ENCODE peak calls at places on chromosomes 12 and 14, in six cellular contexts. K is K562, D is SK-N-SH, L is H1, N is HepG2, Y is GM12892. B is an unnamed sample.

GRCh38 chr12:108768591-108769500 is 37.5 kb upstream of the CORO1C start:
- DNase-seq in K (peak), D (peak), L (peak), N (peak), Y (peak), B (peak)

GRCh38 chr12:1562813-1563412 is 31.5 kb downstream of the FBXL14 start:
- DNase-seq in K (no peak), D (no peak), L (no peak), N (no peak), Y (no peak), B (no peak)

GRCh38 chr12:79555006-79555925 is 135.5 kb downstream of the PAWR start:
- DNase-seq in K (no peak), D (peak), L (no peak), N (peak), Y (no peak), B (no peak)

GRCh38 chr14:23864252-23864651 is 89.3 kb upstream of the DHRS4 start:
- DNase-seq in K (no peak), D (no peak), L (no peak), N (no peak), Y (no peak), B (no peak)

GRCh38 chr12:126663304-126664094 is 1598.3 kb downstream of the AACS start:
- DNase-seq in K (peak), D (peak), L (peak), N (peak), Y (no peak), B (no peak)

GRCh38 chr14:105420976-105421674 is 1.5 kb downstream of the MTA1 start:
- DNase-seq in K (no peak), D (peak), L (no peak), N (no peak), Y (peak), B (no peak)

GRCh38 chr12:130081420-130081819 is 80.8 kb upstream of the FZD10 start:
- DNase-seq in K (no peak), D (no peak), L (no peak), N (no peak), Y (no peak), B (no peak)

GRCh38 chr12:123546281-123546680 is 12.8 kb upstream of the RILPL1 start:
- DNase-seq in K (peak), D (no peak), L (no peak), N (no peak), Y (no peak), B (no peak)

GRCh38 chr14:65065719-65066118 is 36.6 kb downstream of the MAX start:
- DNase-seq in K (no peak), D (no peak), L (no peak), N (no peak), Y (no peak), B (no peak)

GRCh38 chr14:81464253-81465001 is 64.3 kb upstream of the STON2 start:
- DNase-seq in K (peak), D (peak), L (peak), N (peak), Y (peak), B (peak)

GRCh38 chr14:75454963-75455546 is 27.2 kb downstream of the JDP2 start:
- DNase-seq in K (peak), D (peak), L (no peak), N (peak), Y (no peak), B (no peak)

GRCh38 chr14:98951521-98952152 is 320.4 kb downstream of the BCL11B start:
- DNase-seq in K (no peak), D (no peak), L (no peak), N (no peak), Y (no peak), B (no peak)

GRCh38 chr14:23546450-23547035 is 5.0 kb downstream of the ZFHX2 start:
- DNase-seq in K (no peak), D (no peak), L (no peak), N (no peak), Y (no peak), B (no peak)

GRCh38 chr12:61870658-61871559 is 389.3 kb upstream of the USP15 start:
- DNase-seq in K (no peak), D (no peak), L (no peak), N (no peak), Y (no peak), B (no peak)

GRCh38 chr12:1421091-1421902 is 173.1 kb downstream of the FBXL14 start:
- DNase-seq in K (no peak), D (no peak), L (no peak), N (no peak), Y (no peak), B (no peak)

GRCh38 chr12:127193341-127193740 is 1073.6 kb upstream of the TMEM132C start:
- DNase-seq in K (no peak), D (no peak), L (no peak), N (no peak), Y (no peak), B (no peak)

GRCh38 chr12:15899282-15899870 is 11.8 kb upstream of the DERA start:
- DNase-seq in K (peak), D (no peak), L (no peak), N (peak), Y (no peak), B (no peak)

GRCh38 chr14:55297611-55298323 is 26.5 kb downstream of the FBXO34 start:
- DNase-seq in K (no peak), D (no peak), L (no peak), N (peak), Y (no peak), B (peak)

GRCh38 chr12:109114644-109115043 is 1.7 kb upstream of the ACACB start:
- DNase-seq in K (no peak), D (no peak), L (no peak), N (no peak), Y (no peak), B (no peak)

GRCh38 chr14:75402867-75403413 is 24.9 kb upstream of the JDP2 start:
- DNase-seq in K (no peak), D (no peak), L (peak), N (no peak), Y (no peak), B (no peak)

GRCh38 chr12:31117203-31118011 is 43.7 kb downstream of the DDX11 start:
- DNase-seq in K (peak), D (peak), L (peak), N (peak), Y (peak), B (peak)

GRCh38 chr14:53741379-53742225 is 215.0 kb downstream of the BMP4 start:
- DNase-seq in K (no peak), D (no peak), L (no peak), N (no peak), Y (no peak), B (no peak)

GRCh38 chr12:14825256-14825655 is 11.3 kb upstream of the SMCO3 start:
- DNase-seq in K (no peak), D (no peak), L (no peak), N (no peak), Y (no peak), B (no peak)

GRCh38 chr14:101788016-101788695 is 26.6 kb downstream of the PPP2R5C start:
- DNase-seq in K (no peak), D (no peak), L (no peak), N (no peak), Y (no peak), B (no peak)

GRCh38 chr12:49092086-49092815 is 2.4 kb downstream of the DHH start:
- DNase-seq in K (peak), D (peak), L (peak), N (peak), Y (peak), B (no peak)

GRCh38 chr12:49092816-49093406 is 1.7 kb downstream of the DHH start:
- DNase-seq in K (no peak), D (no peak), L (no peak), N (no peak), Y (no peak), B (no peak)

GRCh38 chr12:49093746-49094103 is 876 bp downstream of the DHH start:
- DNase-seq in K (no peak), D (peak), L (peak), N (no peak), Y (no peak), B (no peak)

GRCh38 chr12:49094966-49095365 is 365 bp upstream of the DHH start:
- DNase-seq in K (no peak), D (no peak), L (no peak), N (no peak), Y (no peak), B (no peak)

DNA sequence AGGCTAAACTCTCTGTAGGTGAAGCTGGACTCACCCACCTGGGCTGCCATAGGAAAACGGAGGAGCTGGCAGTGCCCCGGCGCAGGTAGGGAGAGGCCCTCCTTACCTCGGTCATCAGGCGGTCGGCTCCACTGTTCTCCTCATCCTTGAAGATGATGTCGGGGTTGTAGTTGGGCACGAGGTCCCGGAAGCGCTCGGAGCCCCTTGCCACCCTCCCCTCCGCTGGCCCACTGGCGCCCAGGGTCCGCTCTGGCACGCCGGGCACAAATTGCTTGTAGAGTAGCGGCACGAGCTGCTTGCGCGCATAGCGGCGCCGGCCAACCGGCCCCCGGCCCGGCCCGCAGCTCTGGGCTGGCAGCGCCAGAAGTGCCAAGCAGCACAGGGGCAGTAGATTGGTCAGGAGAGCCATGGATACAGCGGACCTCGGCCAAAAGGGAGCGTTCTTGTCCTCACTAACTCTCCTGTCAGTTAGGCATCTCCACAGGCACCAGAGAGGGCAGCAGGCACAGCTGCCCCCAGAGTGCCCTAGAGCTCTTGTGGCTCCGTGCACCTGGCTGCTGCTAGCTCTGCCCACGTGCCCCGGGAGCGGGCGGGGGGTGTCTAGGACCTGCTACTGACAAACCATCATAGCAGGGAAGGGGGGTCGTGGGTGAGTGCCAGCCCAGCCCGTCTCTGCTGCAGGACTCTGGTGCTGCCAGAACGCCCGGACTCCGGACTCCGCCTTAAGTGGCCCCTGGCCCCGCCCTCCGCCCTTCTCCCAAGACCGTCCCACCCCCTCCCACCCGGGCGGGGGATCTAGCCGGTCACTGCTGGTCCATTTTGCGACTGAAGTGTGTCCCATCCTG is at the start of gene DHH:
- DNase-seq in K (peak), D (peak), L (peak), N (no peak), Y (no peak), B (no peak)
- TF ChIP-seq TAF1 in K (no peak), D (no peak), L (no peak), N (no peak), Y (no peak), B (no peak)

DNA sequence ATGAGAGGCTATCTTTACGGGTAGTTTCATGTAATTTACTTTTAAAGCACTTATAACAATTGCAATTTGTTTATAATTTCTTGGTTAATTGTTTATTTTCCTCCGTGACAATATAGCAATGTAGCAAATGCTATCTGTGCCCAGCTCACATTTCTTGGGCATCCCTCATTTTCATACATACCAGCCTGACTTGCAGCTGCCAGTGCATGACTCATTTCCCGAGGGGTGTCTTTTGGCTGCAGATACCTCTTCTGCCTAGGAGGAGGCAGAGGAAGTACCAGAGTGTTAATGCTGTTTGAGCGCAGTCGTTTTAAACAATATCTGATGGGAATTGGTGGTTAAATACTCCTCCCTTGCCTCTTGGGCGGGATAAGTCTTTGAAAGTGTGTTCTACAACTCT is 104.2 kb upstream of the ABCD2 start:
- DNase-seq in K (no peak), D (no peak), L (no peak), N (no peak), Y (no peak), B (no peak)
- TF ChIP-seq TAF1 in K (no peak), D (no peak), L (no peak), N (no peak), Y (no peak), B (no peak)

GRCh38 chr12:51421266-51421884 is 3.3 kb upstream of the SLC4A8 start:
- DNase-seq in K (peak), D (peak), L (peak), N (peak), Y (no peak), B (no peak)

GRCh38 chr12:51424662-51425539 is at the start of gene SLC4A8:
- DNase-seq in K (peak), D (peak), L (peak), N (peak), Y (peak), B (peak)

GRCh38 chr12:51419473-51420228 is 5.0 kb upstream of the SLC4A8 start:
- DNase-seq in K (peak), D (no peak), L (no peak), N (no peak), Y (no peak), B (no peak)

GRCh38 chr12:51428256-51428655 is 3.6 kb downstream of the SLC4A8 start:
- DNase-seq in K (no peak), D (no peak), L (no peak), N (no peak), Y (no peak), B (no peak)

DNA sequence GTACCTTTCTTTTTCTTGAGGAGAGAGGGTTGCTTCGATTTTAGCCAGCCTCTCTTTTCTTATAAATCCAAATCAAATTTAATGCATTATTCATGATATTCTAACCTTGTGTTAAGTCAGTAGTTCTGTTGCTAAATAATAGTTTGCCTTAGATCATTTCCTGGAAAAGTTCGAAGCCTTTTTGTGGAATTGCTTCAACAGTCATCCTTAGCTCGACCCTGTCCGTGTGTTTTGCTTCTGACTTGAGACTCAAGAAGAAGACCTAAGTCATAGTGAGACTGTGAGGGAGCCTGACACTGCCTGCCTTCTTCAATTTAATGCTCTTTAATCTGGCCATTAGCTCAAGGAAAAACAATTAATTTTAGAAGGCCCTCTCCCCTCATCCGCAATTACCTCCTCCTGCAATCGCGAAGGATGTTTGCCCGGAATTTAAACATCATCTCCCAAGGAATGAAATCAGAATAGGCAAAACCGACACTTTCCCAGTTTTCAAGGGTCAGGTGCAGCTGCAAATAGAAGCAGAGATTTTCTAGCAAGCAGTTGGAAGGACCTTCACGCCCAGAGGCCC is 453 bp upstream of the SLC4A8 start:
- DNase-seq in K (no peak), D (no peak), L (no peak), N (no peak), Y (no peak), B (no peak)
- TF ChIP-seq TAF1 in K (no peak), D (no peak), L (no peak), N (no peak), Y (no peak), B (no peak)

GRCh38 chr14:22178330-22178981 is 410.6 kb downstream of the DAD1 start:
- DNase-seq in K (no peak), D (no peak), L (no peak), N (no peak), Y (no peak), B (no peak)
- TF ChIP-seq TAF1 in K (no peak), D (no peak), L (no peak), N (no peak), Y (no peak), B (no peak)

DNA sequence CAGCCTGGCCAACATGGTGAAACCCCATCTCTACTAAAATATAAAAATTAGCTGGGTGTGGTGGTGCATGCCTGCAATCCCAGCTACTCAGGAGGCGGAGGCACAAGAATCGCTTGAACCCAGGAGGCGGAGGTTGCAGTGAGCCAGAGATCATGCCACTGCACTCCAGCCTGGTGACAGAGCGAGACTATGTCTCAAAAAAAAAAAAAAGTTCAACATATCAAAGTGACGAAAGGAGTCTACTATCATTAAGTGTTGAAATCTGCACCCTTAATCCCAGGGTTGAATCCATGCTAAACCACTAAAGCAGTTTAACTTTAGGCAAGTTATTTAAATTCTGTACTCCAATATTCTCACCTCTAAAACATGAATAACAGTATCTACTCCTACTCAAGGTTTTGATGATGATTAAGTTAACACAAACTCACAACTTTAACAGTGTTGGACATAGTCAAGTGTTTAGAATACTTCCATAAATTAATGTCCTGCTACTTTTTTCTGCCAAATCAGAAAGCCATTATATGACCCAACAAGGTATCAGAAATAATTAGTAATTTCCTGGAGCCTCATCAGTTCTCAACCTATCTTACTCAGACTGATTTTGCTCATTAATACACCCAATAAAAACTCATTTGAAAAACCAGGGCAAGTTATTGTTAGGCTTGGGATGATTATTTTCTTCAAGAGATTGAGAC is 10.9 kb downstream of the HNRNPC start:
- DNase-seq in K (no peak), D (no peak), L (no peak), N (no peak), Y (no peak), B (no peak)
- TF ChIP-seq TAF1 in K (no peak), D (no peak), L (no peak), N (no peak), Y (no peak), B (no peak)